ENCODE peak calls at places on chromosomes 13 and 19, in ten cellular contexts. One of them, this sample, is unnamed.

GRCh38 chr13:113065406-113066141 is 40.0 kb upstream of the F7 start:
- DNase-seq in germinal center: no peak
- DNase-seq in fibroblast of lung: peak
- DNase-seq in activated CD8-positive, alpha-beta T cell treated with anti-CD3 and anti-CD28 coated beads, Interleukin-2, amount 10 ng/mL, durations not matched to agents 7 days and 5 days: no peak
- DNase-seq in cerebellar nuclear complex: no peak
- DNase-seq in NCI-H2029: no peak
- DNase-seq in stimulated activated CD8-positive, alpha-beta memory T cell treated with anti-CD3 and anti-CD28 coated beads, Interleukin-12 subunit alpha, Interleukin-12 subunit beta, amount 100 ng/mL, for 1 hour: no peak
- DNase-seq in GM12865: no peak
- DNase-seq in activated T-cell treated with anti-CD3 and anti-CD28 coated beads, Interleukin-2, amount 50 U/mL, for 72 hours: no peak
- DNase-seq in dermis microvascular lymphatic vessel endothelial cell: no peak
- DNase-seq in this sample: no peak

GRCh38 chr13:36453518-36453917 is 21.2 kb downstream of the CCNA1 start:
- DNase-seq in NCI-H2029: no peak
- DNase-seq in GM12865: no peak
- DNase-seq in dermis microvascular lymphatic vessel endothelial cell: peak
- DNase-seq in cerebellar nuclear complex: no peak
- DNase-seq in germinal center: no peak
- DNase-seq in activated T-cell treated with anti-CD3 and anti-CD28 coated beads, Interleukin-2, amount 50 U/mL, for 72 hours: no peak
- DNase-seq in stimulated activated CD8-positive, alpha-beta memory T cell treated with anti-CD3 and anti-CD28 coated beads, Interleukin-12 subunit alpha, Interleukin-12 subunit beta, amount 100 ng/mL, for 1 hour: no peak
- DNase-seq in fibroblast of lung: peak
- DNase-seq in activated CD8-positive, alpha-beta T cell treated with anti-CD3 and anti-CD28 coated beads, Interleukin-2, amount 10 ng/mL, durations not matched to agents 7 days and 5 days: no peak
- DNase-seq in this sample: no peak

GRCh38 chr19:40778865-40779284 is 828 bp downstream of the RAB4B start:
- DNase-seq in activated T-cell treated with anti-CD3 and anti-CD28 coated beads, Interleukin-2, amount 50 U/mL, for 72 hours: no peak
- DNase-seq in fibroblast of lung: no peak
- DNase-seq in cerebellar nuclear complex: no peak
- DNase-seq in germinal center: no peak
- DNase-seq in activated CD8-positive, alpha-beta T cell treated with anti-CD3 and anti-CD28 coated beads, Interleukin-2, amount 10 ng/mL, durations not matched to agents 7 days and 5 days: no peak
- DNase-seq in NCI-H2029: no peak
- DNase-seq in GM12865: no peak
- DNase-seq in dermis microvascular lymphatic vessel endothelial cell: no peak
- DNase-seq in stimulated activated CD8-positive, alpha-beta memory T cell treated with anti-CD3 and anti-CD28 coated beads, Interleukin-12 subunit alpha, Interleukin-12 subunit beta, amount 100 ng/mL, for 1 hour: no peak
- DNase-seq in this sample: no peak

GRCh38 chr13:48281556-48281955 is 22.0 kb upstream of the RB1 start:
- DNase-seq in fibroblast of lung: no peak
- DNase-seq in activated CD8-positive, alpha-beta T cell treated with anti-CD3 and anti-CD28 coated beads, Interleukin-2, amount 10 ng/mL, durations not matched to agents 7 days and 5 days: no peak
- DNase-seq in cerebellar nuclear complex: no peak
- DNase-seq in dermis microvascular lymphatic vessel endothelial cell: no peak
- DNase-seq in GM12865: no peak
- DNase-seq in NCI-H2029: no peak
- DNase-seq in activated T-cell treated with anti-CD3 and anti-CD28 coated beads, Interleukin-2, amount 50 U/mL, for 72 hours: no peak
- DNase-seq in germinal center: no peak
- DNase-seq in stimulated activated CD8-positive, alpha-beta memory T cell treated with anti-CD3 and anti-CD28 coated beads, Interleukin-12 subunit alpha, Interleukin-12 subunit beta, amount 100 ng/mL, for 1 hour: no peak
- DNase-seq in this sample: no peak

GRCh38 chr19:53365899-53366493 is 491 bp downstream of the ZNF525 start:
- DNase-seq in activated T-cell treated with anti-CD3 and anti-CD28 coated beads, Interleukin-2, amount 50 U/mL, for 72 hours: peak
- DNase-seq in stimulated activated CD8-positive, alpha-beta memory T cell treated with anti-CD3 and anti-CD28 coated beads, Interleukin-12 subunit alpha, Interleukin-12 subunit beta, amount 100 ng/mL, for 1 hour: peak
- DNase-seq in dermis microvascular lymphatic vessel endothelial cell: no peak
- DNase-seq in cerebellar nuclear complex: no peak
- DNase-seq in activated CD8-positive, alpha-beta T cell treated with anti-CD3 and anti-CD28 coated beads, Interleukin-2, amount 10 ng/mL, durations not matched to agents 7 days and 5 days: peak
- DNase-seq in GM12865: peak
- DNase-seq in fibroblast of lung: no peak
- DNase-seq in NCI-H2029: peak
- DNase-seq in germinal center: peak
- DNase-seq in this sample: no peak

GRCh38 chr19:23254141-23254910 is 4.1 kb upstream of the ZNF724 start:
- DNase-seq in NCI-H2029: peak
- DNase-seq in stimulated activated CD8-positive, alpha-beta memory T cell treated with anti-CD3 and anti-CD28 coated beads, Interleukin-12 subunit alpha, Interleukin-12 subunit beta, amount 100 ng/mL, for 1 hour: no peak
- DNase-seq in fibroblast of lung: no peak
- DNase-seq in activated CD8-positive, alpha-beta T cell treated with anti-CD3 and anti-CD28 coated beads, Interleukin-2, amount 10 ng/mL, durations not matched to agents 7 days and 5 days: no peak
- DNase-seq in germinal center: no peak
- DNase-seq in GM12865: no peak
- DNase-seq in dermis microvascular lymphatic vessel endothelial cell: no peak
- DNase-seq in cerebellar nuclear complex: no peak
- DNase-seq in activated T-cell treated with anti-CD3 and anti-CD28 coated beads, Interleukin-2, amount 50 U/mL, for 72 hours: no peak
- DNase-seq in this sample: no peak

GRCh38 chr19:4067396-4068057 is 828 bp upstream of the ZBTB7A start:
- DNase-seq in germinal center: peak
- DNase-seq in GM12865: no peak
- DNase-seq in dermis microvascular lymphatic vessel endothelial cell: no peak
- DNase-seq in fibroblast of lung: no peak
- DNase-seq in activated CD8-positive, alpha-beta T cell treated with anti-CD3 and anti-CD28 coated beads, Interleukin-2, amount 10 ng/mL, durations not matched to agents 7 days and 5 days: no peak
- DNase-seq in NCI-H2029: no peak
- DNase-seq in cerebellar nuclear complex: no peak
- DNase-seq in activated T-cell treated with anti-CD3 and anti-CD28 coated beads, Interleukin-2, amount 50 U/mL, for 72 hours: no peak
- DNase-seq in stimulated activated CD8-positive, alpha-beta memory T cell treated with anti-CD3 and anti-CD28 coated beads, Interleukin-12 subunit alpha, Interleukin-12 subunit beta, amount 100 ng/mL, for 1 hour: no peak
- DNase-seq in this sample: peak

GRCh38 chr19:18385675-18386542 is at the start of gene GDF15:
- DNase-seq in germinal center: peak
- DNase-seq in dermis microvascular lymphatic vessel endothelial cell: peak
- DNase-seq in activated T-cell treated with anti-CD3 and anti-CD28 coated beads, Interleukin-2, amount 50 U/mL, for 72 hours: peak
- DNase-seq in NCI-H2029: no peak
- DNase-seq in stimulated activated CD8-positive, alpha-beta memory T cell treated with anti-CD3 and anti-CD28 coated beads, Interleukin-12 subunit alpha, Interleukin-12 subunit beta, amount 100 ng/mL, for 1 hour: no peak
- DNase-seq in activated CD8-positive, alpha-beta T cell treated with anti-CD3 and anti-CD28 coated beads, Interleukin-2, amount 10 ng/mL, durations not matched to agents 7 days and 5 days: peak
- DNase-seq in fibroblast of lung: peak
- DNase-seq in GM12865: peak
- DNase-seq in cerebellar nuclear complex: no peak
- DNase-seq in this sample: no peak

GRCh38 chr13:113877149-113877990 is 13.5 kb upstream of the GAS6 start:
- DNase-seq in stimulated activated CD8-positive, alpha-beta memory T cell treated with anti-CD3 and anti-CD28 coated beads, Interleukin-12 subunit alpha, Interleukin-12 subunit beta, amount 100 ng/mL, for 1 hour: no peak
- DNase-seq in cerebellar nuclear complex: no peak
- DNase-seq in activated T-cell treated with anti-CD3 and anti-CD28 coated beads, Interleukin-2, amount 50 U/mL, for 72 hours: no peak
- DNase-seq in NCI-H2029: no peak
- DNase-seq in activated CD8-positive, alpha-beta T cell treated with anti-CD3 and anti-CD28 coated beads, Interleukin-2, amount 10 ng/mL, durations not matched to agents 7 days and 5 days: peak
- DNase-seq in dermis microvascular lymphatic vessel endothelial cell: no peak
- DNase-seq in germinal center: no peak
- DNase-seq in GM12865: no peak
- DNase-seq in fibroblast of lung: no peak
- DNase-seq in this sample: no peak

GRCh38 chr13:32448224-32448623 is 20.3 kb upstream of the N4BP2L1 start:
- DNase-seq in germinal center: no peak
- DNase-seq in fibroblast of lung: no peak
- DNase-seq in activated T-cell treated with anti-CD3 and anti-CD28 coated beads, Interleukin-2, amount 50 U/mL, for 72 hours: no peak
- DNase-seq in NCI-H2029: no peak
- DNase-seq in GM12865: no peak
- DNase-seq in activated CD8-positive, alpha-beta T cell treated with anti-CD3 and anti-CD28 coated beads, Interleukin-2, amount 10 ng/mL, durations not matched to agents 7 days and 5 days: no peak
- DNase-seq in cerebellar nuclear complex: no peak
- DNase-seq in dermis microvascular lymphatic vessel endothelial cell: no peak
- DNase-seq in stimulated activated CD8-positive, alpha-beta memory T cell treated with anti-CD3 and anti-CD28 coated beads, Interleukin-12 subunit alpha, Interleukin-12 subunit beta, amount 100 ng/mL, for 1 hour: no peak
- DNase-seq in this sample: no peak

GRCh38 chr13:114078501-114079451 is 53.6 kb downstream of the RASA3 start:
- DNase-seq in NCI-H2029: no peak
- DNase-seq in GM12865: no peak
- DNase-seq in activated T-cell treated with anti-CD3 and anti-CD28 coated beads, Interleukin-2, amount 50 U/mL, for 72 hours: no peak
- DNase-seq in stimulated activated CD8-positive, alpha-beta memory T cell treated with anti-CD3 and anti-CD28 coated beads, Interleukin-12 subunit alpha, Interleukin-12 subunit beta, amount 100 ng/mL, for 1 hour: no peak
- DNase-seq in dermis microvascular lymphatic vessel endothelial cell: no peak
- DNase-seq in cerebellar nuclear complex: no peak
- DNase-seq in activated CD8-positive, alpha-beta T cell treated with anti-CD3 and anti-CD28 coated beads, Interleukin-2, amount 10 ng/mL, durations not matched to agents 7 days and 5 days: no peak
- DNase-seq in fibroblast of lung: peak
- DNase-seq in germinal center: no peak
- DNase-seq in this sample: no peak